ENCODE peak calls at places on chromosomes 12 and 14, in five cellular contexts. M is heart right ventricle, U is cardiac muscle cell, K is colonic mucosa, D is left ventricle myocardium inferior. G is an unnamed sample.

GRCh38 chr12:131074221-131075083 is 120.7 kb downstream of the ADGRD1 start:
- DNase-seq in M (peak; percentile 50), U (no peak), K (no peak), D (peak; percentile 61), G (no peak)

GRCh38 chr14:78202178-78202577 is 32.0 kb downstream of the NRXN3 start:
- DNase-seq in M (no peak), U (no peak), K (no peak), D (no peak), G (no peak)

GRCh38 chr12:124168016-124168415 is 126.9 kb upstream of the RFLNA start:
- DNase-seq in M (no peak), U (no peak), K (no peak), D (no peak), G (no peak)

GRCh38 chr12:95966287-95966870 is 23.2 kb downstream of the AMDHD1 start:
- DNase-seq in M (no peak), U (no peak), K (no peak), D (no peak), G (no peak)

GRCh38 chr12:510071-510825 is 50.5 kb downstream of the B4GALNT3 start:
- DNase-seq in M (no peak), U (no peak), K (peak; percentile 83), D (no peak), G (no peak)

GRCh38 chr12:58889557-58889956 is 30.7 kb downstream of the LRIG3 start:
- DNase-seq in M (no peak), U (no peak), K (no peak), D (no peak), G (no peak)

GRCh38 chr12:30599631-30600030 is 96.0 kb downstream of the IPO8 start:
- DNase-seq in M (no peak), U (no peak), K (no peak), D (no peak), G (no peak)

GRCh38 chr12:13390381-13390856 is 193.9 kb downstream of the EMP1 start:
- DNase-seq in M (peak; percentile 86), U (no peak), K (peak; percentile 97), D (peak; percentile 83), G (peak; percentile 88)

GRCh38 chr12:108594960-108595710 is 2.7 kb downstream of the TMEM119 start:
- DNase-seq in M (no peak), U (no peak), K (no peak), D (no peak), G (no peak)

GRCh38 chr14:67798731-67799130 is 17.7 kb downstream of the ZFYVE26 start:
- DNase-seq in M (no peak), U (no peak), K (no peak), D (no peak), G (no peak)

GRCh38 chr12:107759410-107759809 is 1.5 kb downstream of the PRDM4 start:
- DNase-seq in M (no peak), U (no peak), K (peak; percentile 81), D (no peak), G (peak; percentile 52)

GRCh38 chr14:76386922-76387782 is 11.2 kb downstream of the ESRRB start:
- DNase-seq in M (peak; percentile 63), U (peak; percentile 82), K (peak; percentile 61), D (peak; percentile 47), G (peak; percentile 65)

GRCh38 chr12:100544165-100544564 is 29.3 kb upstream of the GAS2L3 start:
- DNase-seq in M (no peak), U (no peak), K (no peak), D (no peak), G (no peak)

GRCh38 chr12:58148405-58148804 is 207.0 kb downstream of the ATP23 start:
- DNase-seq in M (no peak), U (no peak), K (no peak), D (no peak), G (no peak)

DNA sequence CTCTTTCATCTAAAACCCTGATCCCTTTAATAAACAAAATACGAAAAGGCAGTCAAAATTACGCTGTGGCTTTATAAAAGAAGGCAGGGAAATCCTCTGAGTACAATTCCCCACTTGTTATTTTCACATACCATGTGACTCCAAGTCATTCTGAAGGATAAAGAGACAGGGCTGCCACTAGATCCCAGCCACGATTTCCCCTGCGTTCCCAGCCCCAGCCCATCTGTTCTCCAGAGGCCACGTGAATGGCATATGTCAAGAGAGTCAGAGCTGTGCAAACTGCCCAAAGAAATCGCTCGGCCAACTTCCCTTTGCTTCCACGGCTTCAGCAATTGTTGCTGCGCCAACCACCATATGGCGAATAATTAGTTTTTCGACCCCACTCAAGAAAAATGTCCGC is 161.3 kb downstream of the C12orf42 start:
- DNase-seq in M (no peak), U (no peak), K (no peak), D (no peak), G (no peak)
- H3K4me1 ChIP-seq in M (no peaks in the 10 kb centered on the region), U (no peaks in the 10 kb centered on the region), K (no peaks in the 10 kb centered on the region), D (no peaks in the 10 kb centered on the region), G (no peaks in the 10 kb centered on the region)

GRCh38 chr12:88417531-88417930 is 162.7 kb downstream of the KITLG start:
- DNase-seq in M (no peak), U (no peak), K (no peak), D (no peak), G (no peak)
- H3K36me3 ChIP-seq in M (no peaks in the 10 kb centered on the region), U (no peaks in the 10 kb centered on the region), K (no peaks in the 10 kb centered on the region), D (no peaks in the 10 kb centered on the region), G (no peaks in the 10 kb centered on the region)

GRCh38 chr12:122868471-122869177 is 27.3 kb downstream of the VPS37B start:
- DNase-seq in M (no peak), U (no peak), K (no peak), D (no peak), G (no peak)
- H3K4me1 ChIP-seq in M (peaks cover 86% of the 10 kb centered on the region), U (peaks cover 30% of the 10 kb centered on the region), K (peaks cover 34% of the 10 kb centered on the region), D (peaks cover 97% of the 10 kb centered on the region), G (peaks cover 44% of the 10 kb centered on the region)

DNA sequence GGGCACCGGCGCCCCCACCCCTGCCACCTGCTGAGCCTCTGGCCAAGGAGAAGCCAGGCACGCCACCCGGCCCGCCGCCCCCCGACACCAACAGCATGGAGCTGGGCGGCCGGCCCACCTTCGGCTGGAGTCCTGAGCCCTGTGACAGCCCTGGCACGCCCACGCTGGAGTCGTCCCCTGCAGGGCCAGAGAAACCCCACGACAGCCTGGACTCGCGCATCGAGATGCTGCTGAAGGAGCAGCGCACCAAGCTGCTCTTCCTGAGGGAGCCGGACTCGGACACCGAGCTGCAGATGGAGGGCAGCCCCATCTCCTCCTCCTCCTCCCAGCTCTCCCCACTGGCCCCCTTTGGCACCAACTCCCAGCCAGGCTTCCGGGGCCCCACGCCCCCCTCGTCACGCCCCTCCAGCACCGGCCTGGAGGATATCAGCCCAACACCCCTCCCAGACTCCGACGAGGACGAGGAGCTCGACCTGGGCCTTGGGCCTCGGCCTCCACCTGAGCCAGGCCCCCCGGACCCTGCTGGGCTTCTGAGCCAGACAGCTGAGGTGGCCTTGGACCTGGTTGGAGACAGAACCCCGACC is 6.5 kb downstream of the SETD1B start:
- DNase-seq in M (no peak), U (no peak), K (no peak), D (no peak), G (no peak)
- H3K36me3 ChIP-seq in M (peaks cover 5% of the 10 kb centered on the region), U (peaks cover 27% of the 10 kb centered on the region), K (no peaks in the 10 kb centered on the region), D (peaks cover 56% of the 10 kb centered on the region), G (no peaks in the 10 kb centered on the region)

GRCh38 chr14:94562019-94562418 is 777 bp downstream of the SERPINA4 start:
- DNase-seq in M (no peak), U (no peak), K (no peak), D (no peak), G (no peak)
- H3K4me1 ChIP-seq in M (no peaks in the 10 kb centered on the region), U (no peaks in the 10 kb centered on the region), K (no peaks in the 10 kb centered on the region), D (no peaks in the 10 kb centered on the region), G (no peaks in the 10 kb centered on the region)

GRCh38 chr12:41950455-41950854 is 194.2 kb downstream of the GXYLT1 start:
- DNase-seq in M (no peak), U (no peak), K (no peak), D (no peak), G (no peak)

GRCh38 chr12:41944241-41944640 is 200.4 kb downstream of the GXYLT1 start:
- DNase-seq in M (no peak), U (no peak), K (no peak), D (no peak), G (no peak)

GRCh38 chr12:41943671-41944070 is 201.0 kb downstream of the GXYLT1 start:
- DNase-seq in M (no peak), U (no peak), K (no peak), D (no peak), G (no peak)

GRCh38 chr12:41942355-41942754 is 202.3 kb downstream of the GXYLT1 start:
- DNase-seq in M (no peak), U (no peak), K (no peak), D (no peak), G (no peak)

DNA sequence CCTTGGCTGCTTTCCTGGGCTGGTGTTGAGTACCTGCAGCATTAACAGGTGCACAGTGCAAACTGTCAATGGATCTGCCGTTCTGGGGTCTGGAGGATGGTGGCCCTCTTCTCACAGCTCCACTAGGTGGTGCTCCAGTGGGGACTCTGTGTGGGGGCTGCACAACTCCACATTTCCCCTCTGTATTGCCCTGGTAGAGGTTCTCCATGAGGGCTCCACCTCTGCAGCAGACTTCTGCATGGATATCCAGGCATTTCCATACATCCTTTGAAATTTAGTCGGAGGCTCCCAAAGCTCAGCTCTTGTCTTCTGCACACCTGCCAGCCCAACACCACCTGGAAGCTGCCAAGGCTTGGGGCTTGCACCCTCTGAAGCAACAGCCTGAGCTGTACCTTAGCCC is 198.6 kb downstream of the GXYLT1 start:
- DNase-seq in M (no peak), U (no peak), K (no peak), D (no peak), G (no peak)
- H3K36me3 ChIP-seq in M (no peaks in the 10 kb centered on the region), U (no peaks in the 10 kb centered on the region), K (no peaks in the 10 kb centered on the region), D (no peaks in the 10 kb centered on the region), G (no peaks in the 10 kb centered on the region)

G was measured in adrenal gland.